ENCODE peak calls at places on chromosomes 11 and 22, in four cellular contexts. B, C, M and P are unnamed samples.

GRCh38 chr11:46273511-46274205 is 3.8 kb upstream of the CREB3L1 start:
- DNase-seq in M (peak), B (no peak), C (peak), P (no peak)

GRCh38 chr11:59668188-59668949 is 468 bp downstream of the PATL1 start:
- DNase-seq in M (peak), B (no peak), C (peak), P (no peak)

GRCh38 chr11:97349201-97349600 is 959.4 kb downstream of the JRKL start:
- DNase-seq in M (no peak), C (no peak), B (no peak), P (no peak)

GRCh38 chr11:87722756-87723599 is 452.3 kb downstream of the RAB38 start:
- DNase-seq in C (peak), M (peak), B (no peak), P (peak)

GRCh38 chr22:21594865-21595452 is 27.4 kb downstream of the UBE2L3 start:
- DNase-seq in C (no peak), M (no peak), B (no peak), P (no peak)

GRCh38 chr11:72856551-72857342 is 42.5 kb downstream of the ATG16L2 start:
- DNase-seq in B (no peak), C (no peak), M (no peak), P (no peak)

GRCh38 chr11:32891657-32892354 is 805 bp upstream of the QSER1 start:
- DNase-seq in M (peak), C (no peak), B (no peak), P (no peak)

GRCh38 chr11:70212227-70212811 is 9.2 kb downstream of the FADD start:
- DNase-seq in B (no peak), M (no peak), C (peak), P (no peak)

GRCh38 chr11:122632178-122632824 is 23.2 kb upstream of the UBASH3B start:
- DNase-seq in M (no peak), B (no peak), C (no peak), P (no peak)

GRCh38 chr22:40519948-40520331 is 116.6 kb downstream of the MRTFA start:
- DNase-seq in M (no peak), C (no peak), B (no peak), P (no peak)

DNA sequence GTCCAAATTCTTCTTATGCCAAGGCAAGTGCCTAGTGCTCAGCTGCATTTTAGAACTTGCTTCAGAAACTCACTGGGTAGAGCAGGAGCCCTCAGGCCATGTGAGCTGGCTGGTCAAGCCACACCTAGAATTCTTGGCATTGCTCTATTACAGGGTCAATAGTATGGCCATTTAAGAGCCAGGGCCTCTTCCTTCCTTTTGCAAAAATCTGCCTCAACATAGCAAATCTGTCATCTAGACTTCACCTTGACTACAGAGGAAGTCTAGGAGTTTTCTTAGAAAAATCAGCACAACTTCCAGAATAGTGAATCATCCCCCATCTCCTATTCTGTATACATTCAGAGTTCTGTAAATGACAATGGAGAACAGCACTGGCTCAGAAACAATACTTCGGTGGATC is 112.0 kb upstream of the TTC12 start:
- DNase-seq in M (no peak), B (no peak), C (no peak), P (no peak)
- TF ChIP-seq TCF7L2 in M (no peak), B (no peak), C (no peak), P (no peak)

GRCh38 chr11:5618807-5619206 is 6.0 kb upstream of the TRIM34 start:
- DNase-seq in C (peak), B (no peak), M (no peak), P (no peak)

GRCh38 chr11:5624489-5625278 is at the start of gene TRIM34:
- DNase-seq in C (no peak), M (peak), B (no peak), P (peak)

GRCh38 chr11:5622802-5623201 is 2.0 kb upstream of the TRIM34 start:
- DNase-seq in B (no peak), C (peak), M (no peak), P (no peak)

GRCh38 chr11:5620606-5621521 is 3.9 kb upstream of the TRIM34 start:
- DNase-seq in B (no peak), C (peak), M (peak), P (peak)

GRCh38 chr11:5621580-5621979 is 3.2 kb upstream of the TRIM34 start:
- DNase-seq in B (no peak), C (no peak), M (no peak), P (no peak)
- H3K27ac ChIP-seq in B (no peak), C (no peak), M (no peak), P (peak)

DNA sequence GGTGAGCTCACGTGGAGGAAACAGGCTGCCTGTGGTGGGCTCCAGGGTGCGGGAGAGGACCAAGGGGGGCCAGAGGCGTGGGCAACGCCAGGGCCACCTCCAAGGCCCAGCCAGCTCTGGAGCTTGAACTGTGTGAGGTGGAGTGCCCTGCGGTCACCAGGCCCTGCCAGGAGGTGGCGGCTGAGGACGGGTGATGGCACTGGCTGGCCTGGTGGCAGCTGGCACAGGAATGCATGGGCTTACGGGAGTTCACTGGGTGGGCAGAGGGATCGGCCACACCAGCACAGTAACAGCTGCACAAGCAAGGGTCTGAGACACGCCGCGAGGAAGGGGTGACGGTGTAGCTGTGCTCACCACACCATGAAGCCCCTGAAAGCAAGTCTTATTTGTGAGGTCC is 15.8 kb downstream of the TOLLIP start:
- DNase-seq in C (no peak), B (no peak), M (no peak), P (no peak)
- TF ChIP-seq CTCF in C (peak), B (peak), M (no peak), P (peak)

GRCh38 chr22:45101828-45102227 is 61.9 kb upstream of the NUP50 start:
- DNase-seq in M (peak), C (peak), B (no peak), P (no peak)
- TF ChIP-seq TCF7L2 in M (no peak), C (no peak), B (peak), P (no peak)

GRCh38 chr22:23071163-23072034 is 1.1 kb downstream of the GNAZ start:
- DNase-seq in C (no peak), B (no peak), M (no peak), P (no peak)
- H3K27ac ChIP-seq in C (peak), B (no peak), M (no peak), P (no peak)

GRCh38 chr11:133968300-133968699 is 11.5 kb upstream of the IGSF9B start:
- DNase-seq in C (no peak), B (no peak), M (peak), P (no peak)

GRCh38 chr11:133967599-133968238 is 11.0 kb upstream of the IGSF9B start:
- DNase-seq in M (no peak), C (no peak), B (no peak), P (no peak)

GRCh38 chr11:133966147-133966546 is 9.4 kb upstream of the IGSF9B start:
- DNase-seq in C (no peak), M (no peak), B (no peak), P (no peak)

GRCh38 chr11:133964946-133965632 is 8.3 kb upstream of the IGSF9B start:
- DNase-seq in M (no peak), C (no peak), B (no peak), P (no peak)

GRCh38 chr11:133966924-133967598 is 10.3 kb upstream of the IGSF9B start:
- DNase-seq in C (no peak), M (peak), B (no peak), P (no peak)
- TF ChIP-seq CTCF in C (peak), M (peak), B (peak), P (peak)